ENCODE peak calls at places on chromosomes 4 and X, in eight cellular contexts. D is sigmoid colon; S is adipocyte; I is gastrocnemius medialis; A is mammary epithelial cell; B is heart left ventricle; O is endodermal cell; X is CD4-positive, alpha-beta memory T cell. Z is an unnamed sample.
A peak's percentile ranks its signal among the peaks of the same experiment; 100 is the strongest.

GRCh38 chrX:70479970-70480659 is 35.5 kb downstream of the DLG3 start:
- DNase-seq in D (no peak), S (peak; percentile 26), I (no peak), A (no peak), B (peak; percentile 54), O (peak; percentile 58), X (no peak), Z (no peak)

GRCh38 chr4:38791005-38791404 is 8.2 kb upstream of the TLR10 start:
- DNase-seq in D (no peak), S (no peak), I (no peak), A (no peak), B (no peak), O (no peak), X (no peak), Z (no peak)

GRCh38 chr4:83107636-83108035 is 6.9 kb downstream of the PLAC8 start:
- DNase-seq in D (no peak), S (no peak), I (no peak), A (no peak), B (no peak), O (no peak), X (no peak), Z (no peak)

GRCh38 chr4:71377561-71377960 is 38.7 kb downstream of the SLC4A4 start:
- DNase-seq in D (no peak), S (peak; percentile 53), I (no peak), A (peak; percentile 22), B (no peak), O (no peak), X (no peak), Z (no peak)

GRCh38 chr4:109848501-109848900 is 594 bp downstream of the LRIT3 start:
- DNase-seq in D (no peak), S (no peak), I (no peak), A (no peak), B (no peak), O (no peak), X (no peak), Z (no peak)

GRCh38 chrX:1400049-1400448 is 8.1 kb upstream of the SLC25A6 start:
- DNase-seq in D (peak; percentile 21), S (no peak), I (no peak), A (no peak), B (no peak), O (no peak), X (no peak), Z (no peak)

GRCh38 chr4:54230479-54231418 is 1.7 kb downstream of the PDGFRA start:
- DNase-seq in D (peak; percentile 81), S (peak; percentile 71), I (peak; percentile 59), A (no peak), B (no peak), O (peak; percentile 79), X (no peak), Z (no peak)

GRCh38 chr4:36165256-36166005 is 78.9 kb downstream of the ARAP2 start:
- DNase-seq in D (no peak), S (no peak), I (no peak), A (no peak), B (no peak), O (no peak), X (no peak), Z (no peak)

GRCh38 chrX:44596277-44596676 is 53.6 kb upstream of the FUNDC1 start:
- DNase-seq in D (no peak), S (no peak), I (no peak), A (no peak), B (no peak), O (no peak), X (no peak), Z (no peak)

GRCh38 chr4:151573474-151573873 is 164.5 kb downstream of the FHIP1A start:
- DNase-seq in D (no peak), S (no peak), I (no peak), A (peak; percentile 12), B (no peak), O (no peak), X (no peak), Z (no peak)

GRCh38 chr4:23736466-23736865 is 153.4 kb downstream of the PPARGC1A start:
- DNase-seq in D (no peak), S (no peak), I (no peak), A (no peak), B (no peak), O (no peak), X (no peak), Z (no peak)

GRCh38 chr4:38601244-38601915 is 62.6 kb upstream of the KLF3 start:
- DNase-seq in D (no peak), S (peak; percentile 62), I (no peak), A (peak; percentile 31), B (no peak), O (no peak), X (no peak), Z (no peak)

GRCh38 chr4:70722199-70722791 is 531 bp downstream of the RUFY3 start:
- DNase-seq in D (no peak), S (peak; percentile 62), I (no peak), A (no peak), B (no peak), O (peak; percentile 52), X (peak; percentile 25), Z (no peak)

GRCh38 chrX:95058815-95059214 is 1384.8 kb downstream of the FAM133A start:
- DNase-seq in D (no peak), S (peak; percentile 79), I (no peak), A (peak; percentile 72), B (no peak), O (no peak), X (no peak), Z (no peak)

GRCh38 chr4:84803720-84804119 is 162.8 kb downstream of the WDFY3 start:
- DNase-seq in D (no peak), S (peak; percentile 30), I (no peak), A (peak; percentile 62), B (no peak), O (no peak), X (no peak), Z (no peak)

GRCh38 chr4:37722000-37722638 is 35.9 kb upstream of the RELL1 start:
- DNase-seq in D (no peak), S (no peak), I (no peak), A (no peak), B (no peak), O (no peak), X (peak; percentile 4), Z (no peak)

GRCh38 chr4:69214716-69215115 is at the start of gene UGT2B11:
- DNase-seq in D (no peak), S (no peak), I (no peak), A (no peak), B (no peak), O (no peak), X (no peak), Z (no peak)

GRCh38 chrX:49066690-49067089 is 7.1 kb downstream of the PRAF2 start:
- DNase-seq in D (no peak), S (no peak), I (no peak), A (no peak), B (no peak), O (no peak), X (no peak), Z (no peak)

GRCh38 chrX:103773445-103773844 is 3.2 kb upstream of the PLP1 start:
- DNase-seq in D (no peak), S (no peak), I (no peak), A (no peak), B (no peak), O (no peak), X (no peak), Z (no peak)

DNA sequence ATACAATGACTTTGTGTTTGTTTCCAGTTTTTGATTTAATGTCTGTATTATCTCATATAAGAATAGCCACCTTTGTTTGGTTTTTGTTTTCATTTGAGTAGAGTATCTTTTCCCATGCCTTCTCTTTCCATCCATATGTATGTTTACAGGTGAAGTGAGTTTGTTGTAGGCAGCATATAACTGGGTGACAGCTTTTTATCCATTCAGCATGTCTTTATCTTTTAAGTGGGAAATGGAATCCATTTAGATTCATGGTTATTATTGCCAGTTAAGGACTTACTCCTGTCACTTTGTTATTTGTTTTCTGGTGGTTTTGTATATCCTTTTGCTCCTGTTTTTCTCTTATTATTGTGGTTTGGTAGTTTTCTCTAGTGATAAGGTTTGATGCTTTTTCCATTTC is 34.3 kb downstream of the SCLT1 start:
- DNase-seq in D (no peak), S (no peak), I (no peak), A (no peak), B (no peak), O (no peak), X (no peak), Z (no peak)
- H3K9me3 ChIP-seq in D (peaks cover 60% of the 10 kb centered on the region), S (peaks cover 57% of the 10 kb centered on the region), I (peaks cover 3% of the 10 kb centered on the region), A (peaks cover 19% of the 10 kb centered on the region), B (peaks cover 60% of the 10 kb centered on the region), O (peaks cover 96% of the 10 kb centered on the region), X (peaks cover 9% of the 10 kb centered on the region), Z (peaks cover 20% of the 10 kb centered on the region)

GRCh38 chr4:139691-140090 is 15.4 kb downstream of the ZNF718 start:
- DNase-seq in D (no peak), S (no peak), I (no peak), A (no peak), B (no peak), O (no peak), X (no peak), Z (no peak)

GRCh38 chr4:138935-139334 is 14.6 kb downstream of the ZNF718 start:
- DNase-seq in D (no peak), S (no peak), I (no peak), A (no peak), B (no peak), O (no peak), X (no peak), Z (no peak)
- H3K9me3 ChIP-seq in D (no peaks in the 10 kb centered on the region), S (peaks cover 97% of the 10 kb centered on the region), I (no peaks in the 10 kb centered on the region), A (peaks cover 43% of the 10 kb centered on the region), B (peaks cover 33% of the 10 kb centered on the region), O (peaks cover 99% of the 10 kb centered on the region), X (peaks cover 8% of the 10 kb centered on the region), Z (peaks cover 27% of the 10 kb centered on the region)

DNA sequence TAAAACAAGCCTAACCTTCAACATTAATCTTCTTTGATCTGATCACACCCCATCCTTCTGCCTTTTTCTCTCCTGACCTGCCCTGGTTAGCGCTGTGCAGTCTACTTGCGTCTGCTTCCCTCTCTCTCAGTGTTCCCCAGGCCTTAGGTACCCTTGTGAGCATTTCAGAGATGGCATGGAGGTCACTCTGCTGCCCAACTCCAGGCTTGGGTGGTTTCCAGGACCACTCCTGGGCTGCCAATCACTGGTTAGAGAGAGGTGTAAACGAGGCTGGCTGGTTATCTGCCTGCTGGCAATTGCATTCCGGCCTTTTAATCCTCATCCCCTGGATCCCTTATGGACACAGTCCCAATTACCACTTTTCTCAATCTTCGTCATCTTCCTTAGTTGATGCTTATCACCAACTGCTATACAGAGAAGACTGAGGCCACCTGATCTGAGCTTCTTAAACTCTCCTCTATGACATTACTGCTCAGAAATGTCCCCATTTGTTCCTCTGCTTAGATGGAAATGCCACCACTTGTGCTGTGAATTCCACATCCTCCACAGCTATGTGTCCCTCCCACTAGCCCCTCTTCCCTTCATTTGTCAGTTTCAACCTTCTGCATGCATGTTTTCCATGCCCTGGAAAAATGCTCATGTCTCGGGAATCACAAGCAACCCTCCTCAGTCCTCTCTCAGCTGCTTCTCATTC is 29.0 kb upstream of the BCLAF3 start:
- DNase-seq in D (no peak), S (no peak), I (no peak), A (no peak), B (peak; percentile 39), O (no peak), X (no peak), Z (no peak)
- H3K9me3 ChIP-seq in D (no peaks in the 10 kb centered on the region), S (peaks cover 56% of the 10 kb centered on the region), I (no peaks in the 10 kb centered on the region), A (peaks cover 25% of the 10 kb centered on the region), B (peaks cover 22% of the 10 kb centered on the region), O (no peaks in the 10 kb centered on the region), X (no peaks in the 10 kb centered on the region), Z (no peaks in the 10 kb centered on the region)

DNA sequence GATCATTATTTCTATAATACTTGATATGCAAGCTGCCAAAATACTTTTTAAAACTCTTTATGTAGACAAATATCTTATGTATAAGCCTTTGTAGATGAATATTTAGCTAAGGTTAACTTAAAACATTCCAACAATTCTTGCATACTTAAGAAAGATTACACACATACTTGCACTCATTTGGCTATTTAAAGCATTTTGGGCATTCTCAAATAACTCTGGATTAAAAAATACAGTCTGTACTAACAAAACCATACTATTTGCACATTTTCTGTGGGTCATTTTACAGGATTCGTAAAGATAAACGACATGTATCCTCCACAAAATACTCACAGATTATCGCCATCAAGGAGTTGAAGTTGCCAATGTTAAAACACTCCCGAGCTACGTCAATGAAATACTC is 26.5 kb downstream of the RASGEF1B start:
- DNase-seq in D (no peak), S (peak; percentile 31), I (no peak), A (no peak), B (no peak), O (no peak), X (no peak), Z (no peak)
- H3K9me3 ChIP-seq in D (no peaks in the 10 kb centered on the region), S (peaks cover 3% of the 10 kb centered on the region), I (no peaks in the 10 kb centered on the region), A (no peaks in the 10 kb centered on the region), B (no peaks in the 10 kb centered on the region), O (no peaks in the 10 kb centered on the region), X (no peaks in the 10 kb centered on the region), Z (no peaks in the 10 kb centered on the region)

Z was measured in T-helper 17 cell.